ENCODE peak calls at places on chromosome 2, in ten cellular contexts. H, X, G, E, O, Y, J, F, T and A are unnamed samples.

GRCh38 chr2:234425923-234426603 is 70.8 kb downstream of the ARL4C start:
- DNase-seq in H (no peak), E (no peak), T (no peak), Y (peak), J (no peak), X (no peak), F (peak), G (no peak), O (no peak), A (no peak)

GRCh38 chr2:178295911-178296310 is 101.6 kb downstream of the OSBPL6 start:
- DNase-seq in X (no peak), E (no peak), J (no peak), G (no peak), F (no peak), Y (no peak), H (no peak), O (no peak), T (no peak), A (no peak)

GRCh38 chr2:39118786-39119499 is 1.9 kb downstream of the SOS1 start:
- DNase-seq in F (no peak), G (no peak), O (no peak), T (no peak), E (no peak), J (no peak), H (no peak), Y (no peak), X (no peak), A (no peak)

GRCh38 chr2:75573145-75573878 is 12.6 kb upstream of the EVA1A start:
- DNase-seq in F (no peak), Y (no peak), J (no peak), G (no peak), O (no peak), T (no peak), E (no peak), H (no peak), X (no peak), A (no peak)

GRCh38 chr2:221808488-221808887 is 236.4 kb upstream of the EPHA4 start:
- DNase-seq in H (no peak), F (no peak), J (no peak), E (no peak), O (no peak), G (no peak), T (no peak), X (no peak), Y (no peak), A (no peak)

GRCh38 chr2:174951746-174952145 is 53.4 kb downstream of the CHN1 start:
- DNase-seq in T (no peak), O (no peak), F (no peak), X (no peak), H (no peak), Y (no peak), G (no peak), J (no peak), E (no peak), A (no peak)

GRCh38 chr2:57181315-57182038 is 865.1 kb upstream of the VRK2 start:
- DNase-seq in J (no peak), G (no peak), X (no peak), F (no peak), E (no peak), Y (no peak), T (no peak), O (no peak), H (no peak), A (no peak)

GRCh38 chr2:161956751-161957150 is 117.3 kb downstream of the DPP4 start:
- DNase-seq in X (no peak), T (no peak), F (no peak), O (no peak), E (no peak), J (no peak), Y (no peak), H (no peak), G (no peak), A (no peak)

GRCh38 chr2:18178736-18179349 is 300.4 kb downstream of the KCNS3 start:
- DNase-seq in E (peak), T (peak), J (no peak), F (peak), O (no peak), Y (peak), X (peak), G (no peak), H (no peak), A (no peak)

GRCh38 chr2:135819211-135819610 is 17.8 kb downstream of the LCT start:
- DNase-seq in X (peak), F (peak), J (no peak), E (no peak), H (no peak), Y (no peak), O (no peak), T (peak), G (no peak), A (no peak)

GRCh38 chr2:174682578-174683391 is 81.5 kb downstream of the CHRNA1 start:
- DNase-seq in J (no peak), O (peak), G (no peak), X (peak), F (peak), H (peak), Y (peak), T (peak), E (peak), A (peak)

GRCh38 chr2:62281661-62282060 is 85.7 kb downstream of the B3GNT2 start:
- DNase-seq in Y (no peak), O (no peak), H (no peak), J (no peak), T (no peak), E (no peak), X (no peak), F (no peak), G (no peak), A (no peak)

GRCh38 chr2:224369028-224369632 is 32.8 kb downstream of the FAM124B start:
- DNase-seq in O (no peak), G (no peak), T (no peak), F (no peak), H (no peak), J (no peak), Y (no peak), E (peak), X (peak), A (no peak)

GRCh38 chr2:50514881-50515280 is 517.1 kb downstream of the NRXN1 start:
- DNase-seq in J (no peak), F (no peak), E (no peak), O (no peak), G (no peak), H (no peak), Y (no peak), T (peak), X (no peak), A (no peak)

GRCh38 chr2:55482186-55482945 is 37.2 kb upstream of the CFAP36 start:
- DNase-seq in O (no peak), J (no peak), T (no peak), F (no peak), G (no peak), X (peak), Y (no peak), E (no peak), H (no peak), A (no peak)

GRCh38 chr2:152050915-152051314 is 47.9 kb downstream of the CACNB4 start:
- DNase-seq in F (no peak), H (no peak), G (no peak), J (no peak), X (no peak), O (no peak), Y (no peak), T (no peak), E (no peak), A (no peak)

GRCh38 chr2:47015206-47015605 is 99.6 kb upstream of the MCFD2 start:
- DNase-seq in Y (no peak), O (no peak), H (no peak), F (no peak), E (no peak), G (no peak), T (no peak), J (no peak), X (peak), A (no peak)

GRCh38 chr2:226887940-226888339 is 52.1 kb downstream of the RHBDD1 start:
- DNase-seq in T (no peak), J (no peak), H (no peak), G (no peak), E (no peak), O (no peak), Y (no peak), F (no peak), X (peak), A (no peak)

GRCh38 chr2:239693330-239693729 is 292.5 kb upstream of the HDAC4 start:
- DNase-seq in O (no peak), G (peak), J (peak), E (no peak), X (no peak), H (no peak), F (no peak), Y (no peak), T (no peak), A (no peak)

GRCh38 chr2:186636800-186637795 is 47.2 kb downstream of the ITGAV start:
- DNase-seq in J (no peak), T (no peak), O (no peak), F (no peak), G (no peak), E (no peak), X (no peak), Y (no peak), H (peak), A (no peak)

GRCh38 chr2:157946919-157947557 is 70.9 kb upstream of the ACVR1 start:
- DNase-seq in E (no peak), H (no peak), F (no peak), G (no peak), J (no peak), O (no peak), T (no peak), Y (no peak), X (no peak), A (no peak)

GRCh38 chr2:197197808-197198409 is 112.7 kb downstream of the ANKRD44 start:
- DNase-seq in T (no peak), O (no peak), J (peak), G (no peak), E (no peak), X (no peak), F (no peak), H (no peak), Y (no peak), A (no peak)

GRCh38 chr2:31729442-31730092 is 148.8 kb upstream of the SRD5A2 start:
- DNase-seq in E (no peak), H (no peak), G (no peak), F (no peak), J (no peak), Y (no peak), O (no peak), X (peak), T (no peak), A (no peak)

GRCh38 chr2:135227386-135227785 is 175.3 kb downstream of the RAB3GAP1 start:
- DNase-seq in X (no peak), Y (no peak), O (no peak), G (no peak), J (no peak), E (no peak), F (no peak), T (no peak), H (no peak), A (no peak)

GRCh38 chr2:120579916-120580685 is 155.6 kb upstream of the GLI2 start:
- DNase-seq in Y (no peak), F (no peak), X (no peak), J (no peak), O (no peak), G (no peak), T (no peak), H (no peak), E (no peak), A (no peak)

GRCh38 chr2:174881678-174882077 is 117.4 kb upstream of the CHRNA1 start:
- DNase-seq in E (no peak), O (no peak), G (no peak), F (no peak), J (no peak), H (no peak), Y (no peak), X (no peak), T (no peak), A (no peak)

GRCh38 chr2:224836263-224836662 is 120.1 kb upstream of the CCDC195 start:
- DNase-seq in G (no peak), O (no peak), T (no peak), X (no peak), J (no peak), Y (no peak), H (no peak), F (no peak), E (no peak), A (no peak)

GRCh38 chr2:64730551-64731305 is 77.0 kb upstream of the SERTAD2 start:
- DNase-seq in H (no peak), F (peak), E (peak), J (no peak), T (no peak), X (no peak), Y (peak), G (no peak), O (peak), A (peak)

GRCh38 chr2:20212459-20212870 is 12.5 kb downstream of the SDC1 start:
- DNase-seq in F (no peak), T (no peak), X (no peak), O (no peak), G (no peak), J (no peak), H (no peak), Y (no peak), E (no peak), A (peak)

GRCh38 chr2:156803967-156804366 is 367.8 kb downstream of the GPD2 start:
- DNase-seq in X (no peak), F (no peak), Y (no peak), J (no peak), T (no peak), H (no peak), O (no peak), E (no peak), G (no peak), A (no peak)

GRCh38 chr2:156797832-156798231 is 361.7 kb downstream of the GPD2 start:
- DNase-seq in G (no peak), Y (no peak), H (no peak), E (no peak), T (no peak), F (no peak), J (no peak), X (no peak), O (no peak), A (no peak)

GRCh38 chr2:156800781-156801366 is 364.7 kb downstream of the GPD2 start:
- DNase-seq in J (no peak), G (no peak), O (no peak), F (no peak), T (no peak), E (no peak), H (no peak), Y (no peak), X (no peak), A (no peak)

GRCh38 chr2:156800065-156800556 is 363.9 kb downstream of the GPD2 start:
- DNase-seq in G (no peak), T (no peak), J (no peak), Y (no peak), F (no peak), X (no peak), H (no peak), O (no peak), E (no peak), A (no peak)

DNA sequence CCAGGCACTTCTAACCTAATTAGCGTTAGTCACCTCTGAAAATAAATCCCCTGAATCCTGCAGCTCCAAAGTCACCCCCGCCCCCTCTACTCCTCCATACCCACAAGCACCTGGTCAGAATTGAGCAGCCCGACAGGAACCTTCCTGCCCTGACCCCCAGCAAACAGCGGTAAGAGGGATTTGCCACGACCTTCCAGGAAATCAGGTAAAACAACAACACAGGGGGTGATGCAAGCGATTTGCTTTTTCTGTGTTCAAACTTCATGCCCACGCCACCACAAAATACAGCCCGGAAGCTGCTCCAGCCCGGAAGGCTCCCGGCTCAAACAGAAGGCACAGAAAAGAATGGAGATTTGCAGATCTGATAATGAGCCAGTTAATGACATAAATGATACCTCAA is 367.1 kb downstream of the GPD2 start:
- DNase-seq in F (no peak), O (no peak), E (no peak), T (no peak), G (no peak), X (no peak), H (no peak), Y (no peak), J (no peak), A (no peak)
- TF ChIP-seq POLR2A in F (no peak), O (no peak), E (no peak), T (no peak), G (no peak), X (no peak), H (no peak), Y (no peak), J (no peak), A (no peak)

DNA sequence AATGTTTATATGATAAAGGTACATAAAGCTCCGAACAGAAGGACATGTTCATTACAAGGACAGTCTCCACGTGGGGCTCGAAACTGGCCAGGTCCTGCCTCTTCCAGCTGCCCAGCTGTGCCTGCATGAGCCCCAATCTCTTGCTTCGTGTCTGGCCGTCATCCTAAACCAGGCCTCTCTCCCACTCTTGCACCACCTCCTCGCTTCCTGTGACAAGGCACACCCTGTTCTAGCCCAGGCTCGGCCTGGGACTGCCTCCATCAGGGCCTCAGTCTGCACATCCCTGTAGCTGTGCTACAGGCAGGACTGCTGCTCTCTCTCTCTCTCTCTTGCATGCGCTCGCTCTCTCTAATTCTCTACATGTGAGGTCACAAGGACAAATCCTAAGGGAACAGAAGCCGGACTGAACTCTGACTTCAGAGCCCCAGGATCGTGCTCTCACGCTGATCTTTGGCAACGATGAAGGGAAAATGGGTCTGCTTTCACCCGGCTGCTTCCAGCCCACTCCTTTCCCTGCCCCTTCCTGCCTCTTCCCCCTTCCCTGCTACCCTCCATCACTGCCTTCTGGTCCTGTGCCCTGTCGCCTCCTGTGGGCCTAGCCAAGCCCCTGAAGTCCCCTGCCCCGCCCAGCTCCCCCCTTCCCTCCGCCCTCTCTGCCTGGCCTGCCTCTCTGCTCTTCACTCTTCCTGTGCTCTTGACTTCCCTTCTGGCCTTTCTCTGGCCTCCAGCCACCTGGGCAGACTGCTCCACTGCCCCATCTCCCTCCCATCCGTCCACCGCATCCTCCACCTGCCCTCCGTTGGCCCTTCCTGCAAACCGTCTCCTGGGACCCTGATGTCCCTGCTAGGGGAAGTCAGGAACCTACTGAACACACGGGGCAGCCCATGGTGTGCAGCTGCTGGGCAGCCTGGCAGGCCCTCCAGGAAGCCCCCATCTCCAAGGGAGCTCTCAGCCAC is 7.8 kb upstream of the GPR55 start:
- DNase-seq in X (no peak), O (peak), E (peak), G (peak), T (no peak), J (peak), H (peak), Y (peak), F (no peak), A (peak)
- TF ChIP-seq EP300 in X (no peak), O (no peak), E (peak), G (no peak), T (no peak), J (no peak), H (no peak), Y (no peak), F (no peak), A (no peak)

GRCh38 chr2:17076535-17076934 is 410.9 kb upstream of the CYRIA start:
- DNase-seq in E (no peak), Y (no peak), J (no peak), T (no peak), H (no peak), X (no peak), O (no peak), F (no peak), G (no peak), A (no peak)
- H3K27ac ChIP-seq in E (no peak), Y (no peak), J (no peak), T (no peak), H (no peak), X (no peak), O (no peak), F (no peak), G (no peak), A (no peak)

GRCh38 chr2:128318776-128319456 is at the start of gene HS6ST1:
- DNase-seq in F (peak), G (no peak), Y (peak), X (peak), O (peak), J (peak), H (peak), T (peak), E (peak), A (peak)
- TF ChIP-seq POLR2A in F (no peak), G (peak), Y (no peak), X (peak), O (no peak), J (no peak), H (peak), T (peak), E (no peak), A (peak)

DNA sequence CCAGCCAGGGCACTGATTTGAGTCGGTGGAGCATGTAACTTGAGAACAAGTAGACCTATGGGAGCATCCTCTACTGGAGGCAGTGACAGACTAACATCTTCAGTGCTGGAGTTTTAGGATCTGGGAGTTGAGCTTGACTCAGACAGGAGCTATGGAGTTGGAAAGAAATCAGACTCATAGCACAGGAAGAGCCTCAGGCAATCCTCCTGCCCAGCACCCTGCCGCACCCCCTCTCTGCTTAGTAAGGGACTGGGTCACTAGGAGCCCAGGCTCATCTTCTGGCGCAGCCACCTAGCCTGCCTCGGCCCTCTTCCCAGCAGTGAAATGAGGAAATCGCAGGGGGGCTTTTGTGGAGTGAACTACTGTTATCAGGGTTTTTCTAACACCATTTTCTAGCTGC is 3.6 kb downstream of the ARID5A start:
- DNase-seq in T (no peak), H (no peak), G (no peak), J (no peak), O (no peak), F (no peak), E (no peak), X (no peak), Y (no peak), A (no peak)
- TF ChIP-seq EP300 in T (no peak), H (no peak), G (no peak), J (no peak), O (no peak), F (no peak), E (no peak), X (no peak), Y (no peak), A (no peak)

DNA sequence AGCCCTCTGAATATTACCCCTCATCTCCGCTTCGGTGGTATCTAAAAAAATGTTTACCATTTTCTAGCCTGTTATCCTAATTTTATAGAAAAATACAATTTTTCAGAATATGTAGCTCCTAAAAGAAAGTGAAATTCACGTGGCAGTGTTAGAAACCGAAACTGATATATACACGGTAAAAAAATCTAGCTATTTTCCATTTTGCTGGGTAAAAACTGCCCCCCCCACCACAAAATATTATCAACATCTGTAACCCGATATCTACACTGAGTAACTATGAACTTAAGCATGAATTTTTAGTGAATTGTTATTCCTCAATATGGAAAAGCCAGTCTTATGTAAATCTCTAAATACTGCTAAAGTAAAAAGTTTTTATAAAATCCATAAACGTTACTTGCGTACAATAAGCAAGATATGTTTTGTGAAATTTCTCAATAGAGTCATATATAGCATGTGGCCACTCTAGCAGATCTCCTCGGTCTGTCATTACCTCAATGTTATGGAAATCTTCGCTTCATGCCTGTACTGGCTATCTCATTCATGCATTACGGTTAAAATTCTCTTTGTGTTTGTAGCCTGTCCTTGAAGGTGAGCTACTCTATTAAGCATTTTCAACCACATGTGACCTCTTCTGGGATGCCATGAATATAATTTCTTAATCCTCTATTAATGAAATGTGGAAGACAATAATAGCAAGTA is 524.2 kb downstream of the TRIB2 start:
- DNase-seq in Y (no peak), H (no peak), O (no peak), X (no peak), T (no peak), G (no peak), E (no peak), F (no peak), J (no peak), A (no peak)
- H3K27ac ChIP-seq in Y (no peak), H (no peak), O (no peak), X (no peak), T (no peak), G (no peak), E (no peak), F (no peak), J (no peak), A (no peak)